ENCODE peak calls at places on chromosomes 16 and 17, in four cellular contexts. One of them, this sample, is unnamed.

GRCh38 chr17:13541032-13541480 is 60.7 kb downstream of the HS3ST3A1 start:
- DNase-seq in hepatocyte: peak
- DNase-seq in BJ: peak
- DNase-seq in fibroblast of lung: peak
- DNase-seq in this sample: peak

GRCh38 chr17:43219746-43220380 is 8.2 kb downstream of the TMEM106A start:
- DNase-seq in hepatocyte: no peak
- DNase-seq in BJ: no peak
- DNase-seq in fibroblast of lung: no peak
- DNase-seq in this sample: no peak

GRCh38 chr17:13228711-13229110 is 210.9 kb upstream of the ELAC2 start:
- DNase-seq in hepatocyte: no peak
- DNase-seq in BJ: no peak
- DNase-seq in fibroblast of lung: no peak
- DNase-seq in this sample: no peak

GRCh38 chr17:17462048-17462824 is 14.6 kb upstream of the MED9 start:
- DNase-seq in hepatocyte: no peak
- DNase-seq in BJ: no peak
- DNase-seq in fibroblast of lung: no peak
- DNase-seq in this sample: no peak

GRCh38 chr17:80947200-80947940 is 44.3 kb upstream of the CHMP6 start:
- DNase-seq in hepatocyte: no peak
- DNase-seq in BJ: no peak
- DNase-seq in fibroblast of lung: no peak
- DNase-seq in this sample: no peak

GRCh38 chr17:1232786-1233185 is 37.5 kb upstream of the BHLHA9 start:
- DNase-seq in hepatocyte: no peak
- DNase-seq in BJ: peak
- DNase-seq in fibroblast of lung: peak
- DNase-seq in this sample: peak

GRCh38 chr17:73496232-73496631 is 148.0 kb downstream of the SDK2 start:
- DNase-seq in hepatocyte: no peak
- DNase-seq in BJ: no peak
- DNase-seq in fibroblast of lung: no peak
- DNase-seq in this sample: no peak

GRCh38 chr17:57313276-57313835 is 57.0 kb downstream of the MSI2 start:
- DNase-seq in hepatocyte: no peak
- DNase-seq in BJ: no peak
- DNase-seq in fibroblast of lung: no peak
- DNase-seq in this sample: no peak

GRCh38 chr16:1007284-1007850 is 25.8 kb downstream of the SOX8 start:
- DNase-seq in hepatocyte: no peak
- DNase-seq in BJ: no peak
- DNase-seq in fibroblast of lung: no peak
- DNase-seq in this sample: no peak

GRCh38 chr17:29747660-29748059 is 124.9 kb upstream of the CORO6 start:
- DNase-seq in hepatocyte: no peak
- DNase-seq in BJ: no peak
- DNase-seq in fibroblast of lung: no peak
- DNase-seq in this sample: no peak

GRCh38 chr17:63434951-63435571 is 11.0 kb downstream of the CYB561 start:
- DNase-seq in hepatocyte: no peak
- DNase-seq in BJ: no peak
- DNase-seq in fibroblast of lung: peak
- DNase-seq in this sample: no peak

GRCh38 chr17:28745777-28746473 is 2.1 kb downstream of the TRAF4 start:
- DNase-seq in hepatocyte: no peak
- DNase-seq in BJ: no peak
- DNase-seq in fibroblast of lung: no peak
- DNase-seq in this sample: no peak

GRCh38 chr17:14553847-14554246 is 253.0 kb downstream of the HS3ST3B1 start:
- DNase-seq in hepatocyte: no peak
- DNase-seq in BJ: no peak
- DNase-seq in fibroblast of lung: no peak
- DNase-seq in this sample: no peak

GRCh38 chr16:52545157-52545543 is 1.8 kb downstream of the TOX3 start:
- DNase-seq in hepatocyte: no peak
- DNase-seq in BJ: no peak
- DNase-seq in fibroblast of lung: no peak
- DNase-seq in this sample: no peak

GRCh38 chr17:51128089-51128488 is 7.4 kb upstream of the SPAG9 start:
- DNase-seq in hepatocyte: no peak
- DNase-seq in BJ: no peak
- DNase-seq in fibroblast of lung: peak
- DNase-seq in this sample: no peak

GRCh38 chr16:10840703-10841102 is 22.1 kb upstream of the TVP23A start:
- DNase-seq in hepatocyte: no peak
- DNase-seq in BJ: no peak
- DNase-seq in fibroblast of lung: no peak
- DNase-seq in this sample: no peak

DNA sequence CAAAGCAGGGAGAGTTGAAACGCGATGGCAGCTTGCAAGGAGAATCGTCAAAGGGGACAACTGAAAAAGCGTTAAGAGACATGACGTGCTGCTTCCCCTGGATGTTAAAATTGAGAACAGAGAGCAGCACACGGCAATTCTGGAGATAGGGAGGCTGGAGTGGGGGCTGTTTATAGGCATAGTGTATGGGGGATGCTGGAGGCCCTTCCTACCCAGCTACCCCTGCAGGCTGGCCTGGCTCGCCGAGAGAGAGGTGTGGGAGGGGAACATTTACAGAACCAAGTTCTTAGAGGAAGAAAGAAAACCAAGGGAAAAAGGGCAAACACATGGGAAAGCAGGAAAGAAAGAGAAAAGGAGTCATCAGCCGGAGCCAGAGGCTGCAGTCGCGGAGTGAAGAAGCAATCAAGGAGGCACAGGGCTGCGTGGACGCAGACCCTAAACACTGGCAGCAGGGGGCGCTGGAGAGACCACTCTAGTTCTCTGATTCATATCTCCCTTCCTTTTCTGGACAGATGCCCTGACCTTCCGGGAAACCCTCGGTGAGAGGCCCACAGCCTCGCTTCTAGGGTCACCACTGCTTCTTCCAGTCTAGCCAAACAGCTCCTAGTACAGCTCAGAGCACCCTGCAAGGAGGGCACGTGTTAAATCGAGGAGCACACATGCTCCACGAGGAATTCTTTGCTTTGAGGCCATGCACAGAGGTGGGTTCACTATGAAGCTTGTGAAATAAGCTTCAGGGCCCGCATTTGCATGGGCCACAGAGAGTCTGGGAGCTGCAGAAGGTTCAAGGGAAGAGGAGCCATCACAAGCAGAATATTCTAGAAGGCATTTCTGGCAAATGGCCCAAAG is 55.6 kb downstream of the MYH13 start:
- DNase-seq in hepatocyte: peak
- DNase-seq in BJ: no peak
- DNase-seq in fibroblast of lung: peak
- DNase-seq in this sample: peak
- TF ChIP-seq CTCF in hepatocyte: peak
- TF ChIP-seq CTCF in BJ: peak
- TF ChIP-seq CTCF in fibroblast of lung: peak
- TF ChIP-seq CTCF in this sample: peak

GRCh38 chr16:55868980-55869379 is 6.2 kb downstream of the CES5A start:
- DNase-seq in hepatocyte: no peak
- DNase-seq in BJ: no peak
- DNase-seq in fibroblast of lung: no peak
- DNase-seq in this sample: no peak

GRCh38 chr16:55868137-55868536 is 7.0 kb downstream of the CES5A start:
- DNase-seq in hepatocyte: no peak
- DNase-seq in BJ: no peak
- DNase-seq in fibroblast of lung: no peak
- DNase-seq in this sample: no peak

GRCh38 chr16:55873122-55873521 is 2.1 kb downstream of the CES5A start:
- DNase-seq in hepatocyte: no peak
- DNase-seq in BJ: no peak
- DNase-seq in fibroblast of lung: no peak
- DNase-seq in this sample: no peak

GRCh38 chr16:55872130-55872529 is 3.0 kb downstream of the CES5A start:
- DNase-seq in hepatocyte: no peak
- DNase-seq in BJ: no peak
- DNase-seq in fibroblast of lung: no peak
- DNase-seq in this sample: no peak

DNA sequence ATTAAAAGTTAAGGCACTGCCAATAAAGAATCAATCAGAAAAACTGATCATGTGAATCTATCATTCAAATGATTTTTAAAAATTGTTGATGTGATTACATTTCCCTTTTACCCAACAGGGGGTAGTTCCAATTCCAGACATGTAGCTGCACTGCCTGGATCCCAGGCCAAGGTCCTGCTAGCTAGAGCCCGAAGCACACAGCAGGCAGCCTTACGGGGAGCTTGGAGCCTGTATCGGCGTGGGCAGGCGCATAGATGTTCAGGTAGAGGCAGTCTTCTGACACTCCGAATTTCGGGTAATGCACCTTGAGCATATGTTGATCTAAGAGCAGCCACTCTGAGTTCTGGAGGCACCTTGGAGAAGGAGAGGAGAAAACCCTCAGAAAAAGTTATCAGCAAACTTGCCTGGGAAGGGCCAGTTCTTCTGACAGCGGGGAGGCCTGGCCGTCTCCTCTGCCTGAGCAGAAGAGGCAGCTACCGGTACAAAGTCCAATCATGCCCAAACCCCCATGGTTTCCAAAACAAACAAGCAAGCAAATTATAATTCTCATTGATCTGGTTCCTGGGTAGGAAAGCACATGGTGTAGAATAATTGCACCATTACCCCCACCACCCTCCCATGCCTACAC is 3.6 kb downstream of the CES5A start:
- DNase-seq in hepatocyte: no peak
- DNase-seq in BJ: no peak
- DNase-seq in fibroblast of lung: no peak
- DNase-seq in this sample: no peak
- TF ChIP-seq CTCF in hepatocyte: no peak
- TF ChIP-seq CTCF in BJ: no peak
- TF ChIP-seq CTCF in fibroblast of lung: no peak
- TF ChIP-seq CTCF in this sample: no peak

GRCh38 chr17:3602499-3602898 is 6.7 kb downstream of the TRPV1 start:
- DNase-seq in hepatocyte: no peak
- DNase-seq in BJ: no peak
- DNase-seq in fibroblast of lung: peak
- DNase-seq in this sample: no peak
- TF ChIP-seq CTCF in hepatocyte: peak
- TF ChIP-seq CTCF in BJ: peak
- TF ChIP-seq CTCF in fibroblast of lung: peak
- TF ChIP-seq CTCF in this sample: peak

GRCh38 chr16:80924372-80924978 is 82.2 kb downstream of the CMC2 start:
- DNase-seq in hepatocyte: peak
- DNase-seq in BJ: no peak
- DNase-seq in fibroblast of lung: peak
- DNase-seq in this sample: no peak
- TF ChIP-seq CTCF in hepatocyte: peak
- TF ChIP-seq CTCF in BJ: peak
- TF ChIP-seq CTCF in fibroblast of lung: peak
- TF ChIP-seq CTCF in this sample: peak

GRCh38 chr16:4388275-4389021 is 16.8 kb downstream of the VASN start:
- DNase-seq in hepatocyte: no peak
- DNase-seq in BJ: no peak
- DNase-seq in fibroblast of lung: no peak
- DNase-seq in this sample: no peak

GRCh38 chr16:4389051-4389955 is 17.7 kb downstream of the VASN start:
- DNase-seq in hepatocyte: no peak
- DNase-seq in BJ: no peak
- DNase-seq in fibroblast of lung: no peak
- DNase-seq in this sample: no peak

GRCh38 chr16:4391635-4392381 is 20.2 kb downstream of the VASN start:
- DNase-seq in hepatocyte: no peak
- DNase-seq in BJ: no peak
- DNase-seq in fibroblast of lung: no peak
- DNase-seq in this sample: no peak

GRCh38 chr16:4392382-4393242 is 21.0 kb downstream of the VASN start:
- DNase-seq in hepatocyte: peak
- DNase-seq in BJ: no peak
- DNase-seq in fibroblast of lung: peak
- DNase-seq in this sample: peak

GRCh38 chr16:4390266-4391260 is 18.9 kb downstream of the VASN start:
- DNase-seq in hepatocyte: no peak
- DNase-seq in BJ: no peak
- DNase-seq in fibroblast of lung: no peak
- DNase-seq in this sample: no peak
- TF ChIP-seq CTCF in hepatocyte: no peak
- TF ChIP-seq CTCF in BJ: peak
- TF ChIP-seq CTCF in fibroblast of lung: peak
- TF ChIP-seq CTCF in this sample: no peak

DNA sequence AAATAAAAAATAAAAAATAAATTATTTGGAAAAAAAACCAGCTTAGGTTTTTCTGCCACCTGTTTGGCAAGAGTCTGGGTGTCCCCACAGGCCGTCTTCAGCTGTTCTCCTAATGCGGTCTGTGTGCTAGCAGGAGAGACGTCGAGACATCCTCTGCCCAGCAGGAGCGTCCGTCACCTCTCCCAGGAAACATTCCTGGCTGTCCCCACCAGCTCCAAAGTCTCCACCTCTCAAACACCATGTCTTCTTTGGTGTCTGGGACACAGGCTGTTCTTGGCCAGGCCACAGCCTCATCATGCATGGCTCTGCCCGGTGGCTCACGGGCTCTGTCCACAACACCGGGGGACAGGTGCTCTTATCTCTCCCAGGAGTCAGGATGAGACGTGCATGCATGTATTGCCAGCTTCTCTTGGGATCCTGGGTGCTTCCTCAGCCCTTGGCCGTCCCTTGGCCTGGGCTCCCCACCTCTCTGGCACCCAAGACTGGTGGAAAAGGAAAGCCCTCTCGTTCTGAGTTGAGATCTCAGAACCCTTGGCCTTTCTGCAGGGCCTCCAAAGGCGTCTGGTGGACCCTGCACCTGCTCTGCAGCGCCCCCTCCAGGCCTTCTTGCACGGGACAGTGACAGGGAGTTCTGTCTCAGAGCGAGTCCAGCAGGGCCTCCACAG is 84.9 kb upstream of the CBX4 start:
- DNase-seq in hepatocyte: peak
- DNase-seq in BJ: no peak
- DNase-seq in fibroblast of lung: no peak
- DNase-seq in this sample: no peak
- TF ChIP-seq CTCF in hepatocyte: peak
- TF ChIP-seq CTCF in BJ: peak
- TF ChIP-seq CTCF in fibroblast of lung: peak
- TF ChIP-seq CTCF in this sample: peak

GRCh38 chr16:57579361-57579665 is 36.9 kb downstream of the ADGRG5 start:
- DNase-seq in hepatocyte: no peak
- DNase-seq in BJ: no peak
- DNase-seq in fibroblast of lung: no peak
- DNase-seq in this sample: no peak
- TF ChIP-seq CTCF in hepatocyte: no peak
- TF ChIP-seq CTCF in BJ: no peak
- TF ChIP-seq CTCF in fibroblast of lung: no peak
- TF ChIP-seq CTCF in this sample: no peak

GRCh38 chr16:85359147-85359822 is 247.0 kb upstream of the CIBAR2 start:
- DNase-seq in hepatocyte: peak
- DNase-seq in BJ: no peak
- DNase-seq in fibroblast of lung: peak
- DNase-seq in this sample: no peak
- TF ChIP-seq CTCF in hepatocyte: no peak
- TF ChIP-seq CTCF in BJ: no peak
- TF ChIP-seq CTCF in fibroblast of lung: no peak
- TF ChIP-seq CTCF in this sample: no peak